ENCODE peak calls at places on chromosomes 7 and 10, in four cellular contexts. One of them, this sample, is unnamed.

GRCh38 chr7:152664636-152665035 is 11.3 kb downstream of the XRCC2 start:
- DNase-seq in heart left ventricle: no peak
- DNase-seq in brain microvascular endothelial cell: no peak
- DNase-seq in mammary epithelial cell: peak
- DNase-seq in this sample: no peak

GRCh38 chr7:70663680-70664079 is 468.3 kb upstream of the GALNT17 start:
- DNase-seq in heart left ventricle: no peak
- DNase-seq in mammary epithelial cell: no peak
- DNase-seq in brain microvascular endothelial cell: no peak
- DNase-seq in this sample: no peak

GRCh38 chr10:103868200-103868599 is 12.8 kb upstream of the SH3PXD2A start:
- DNase-seq in brain microvascular endothelial cell: no peak
- DNase-seq in mammary epithelial cell: no peak
- DNase-seq in heart left ventricle: no peak
- DNase-seq in this sample: no peak

GRCh38 chr10:3781458-3782098 is 3.4 kb downstream of the KLF6 start:
- DNase-seq in brain microvascular endothelial cell: peak
- DNase-seq in mammary epithelial cell: peak
- DNase-seq in heart left ventricle: peak
- DNase-seq in this sample: peak

GRCh38 chr10:6840766-6841165 is 260.7 kb upstream of the PRKCQ start:
- DNase-seq in mammary epithelial cell: no peak
- DNase-seq in brain microvascular endothelial cell: no peak
- DNase-seq in heart left ventricle: no peak
- DNase-seq in this sample: no peak

GRCh38 chr7:120272261-120272895 is 597 bp upstream of the KCND2 start:
- DNase-seq in brain microvascular endothelial cell: peak
- DNase-seq in mammary epithelial cell: peak
- DNase-seq in heart left ventricle: no peak
- DNase-seq in this sample: no peak

GRCh38 chr10:73139251-73139650 is 28.6 kb downstream of the ECD start:
- DNase-seq in heart left ventricle: no peak
- DNase-seq in brain microvascular endothelial cell: no peak
- DNase-seq in mammary epithelial cell: no peak
- DNase-seq in this sample: no peak

GRCh38 chr7:418636-419280 is 100.9 kb downstream of the PDGFA start:
- DNase-seq in mammary epithelial cell: no peak
- DNase-seq in brain microvascular endothelial cell: no peak
- DNase-seq in heart left ventricle: peak
- DNase-seq in this sample: no peak

GRCh38 chr7:17185690-17186070 is 112.8 kb upstream of the AHR start:
- DNase-seq in heart left ventricle: no peak
- DNase-seq in mammary epithelial cell: peak
- DNase-seq in brain microvascular endothelial cell: peak
- DNase-seq in this sample: no peak

GRCh38 chr7:37984775-37985390 is 64.4 kb downstream of the EPDR1 start:
- DNase-seq in mammary epithelial cell: no peak
- DNase-seq in heart left ventricle: no peak
- DNase-seq in brain microvascular endothelial cell: no peak
- DNase-seq in this sample: no peak

GRCh38 chr10:73991203-73991602 is 6.7 kb upstream of the VCL start:
- DNase-seq in mammary epithelial cell: no peak
- DNase-seq in brain microvascular endothelial cell: no peak
- DNase-seq in heart left ventricle: no peak
- DNase-seq in this sample: no peak

GRCh38 chr10:72058347-72058898 is 29.9 kb downstream of the SPOCK2 start:
- DNase-seq in brain microvascular endothelial cell: no peak
- DNase-seq in mammary epithelial cell: no peak
- DNase-seq in heart left ventricle: no peak
- DNase-seq in this sample: no peak

GRCh38 chr7:104951546-104951945 is 62.5 kb upstream of the KMT2E start:
- DNase-seq in mammary epithelial cell: no peak
- DNase-seq in brain microvascular endothelial cell: no peak
- DNase-seq in heart left ventricle: no peak
- DNase-seq in this sample: no peak

GRCh38 chr7:104955276-104955675 is 58.7 kb upstream of the KMT2E start:
- DNase-seq in mammary epithelial cell: no peak
- DNase-seq in brain microvascular endothelial cell: no peak
- DNase-seq in heart left ventricle: no peak
- DNase-seq in this sample: no peak

GRCh38 chr7:104950006-104950405 is 64.0 kb upstream of the KMT2E start:
- DNase-seq in brain microvascular endothelial cell: no peak
- DNase-seq in heart left ventricle: no peak
- DNase-seq in mammary epithelial cell: no peak
- DNase-seq in this sample: no peak

GRCh38 chr7:104946338-104946737 is 67.7 kb upstream of the KMT2E start:
- DNase-seq in brain microvascular endothelial cell: no peak
- DNase-seq in heart left ventricle: no peak
- DNase-seq in mammary epithelial cell: peak
- DNase-seq in this sample: no peak

DNA sequence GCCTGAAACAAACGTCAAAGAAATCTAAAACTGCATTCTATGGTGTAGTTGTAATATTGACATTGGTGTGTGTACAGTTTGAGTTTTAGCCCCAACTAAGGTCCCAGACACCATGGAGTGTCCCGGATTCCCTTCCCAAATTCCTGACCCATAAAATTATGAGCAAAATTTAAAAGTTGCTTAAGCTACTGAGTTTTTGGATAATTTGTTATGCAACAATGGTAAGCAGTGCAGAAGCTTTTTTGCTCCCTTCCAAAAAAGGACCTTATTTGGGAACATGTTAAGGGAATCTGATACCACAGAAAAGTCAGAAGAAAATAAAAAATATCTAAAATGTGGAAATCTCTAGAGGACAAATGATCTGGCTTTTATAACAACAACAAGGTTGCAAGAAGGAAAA is 63.3 kb upstream of the KMT2E start:
- DNase-seq in heart left ventricle: no peak
- DNase-seq in mammary epithelial cell: no peak
- DNase-seq in brain microvascular endothelial cell: no peak
- DNase-seq in this sample: no peak
- H3K27ac ChIP-seq in heart left ventricle: peak
- H3K27ac ChIP-seq in mammary epithelial cell: no peak
- H3K27ac ChIP-seq in brain microvascular endothelial cell: no peak
- H3K27ac ChIP-seq in this sample: no peak

DNA sequence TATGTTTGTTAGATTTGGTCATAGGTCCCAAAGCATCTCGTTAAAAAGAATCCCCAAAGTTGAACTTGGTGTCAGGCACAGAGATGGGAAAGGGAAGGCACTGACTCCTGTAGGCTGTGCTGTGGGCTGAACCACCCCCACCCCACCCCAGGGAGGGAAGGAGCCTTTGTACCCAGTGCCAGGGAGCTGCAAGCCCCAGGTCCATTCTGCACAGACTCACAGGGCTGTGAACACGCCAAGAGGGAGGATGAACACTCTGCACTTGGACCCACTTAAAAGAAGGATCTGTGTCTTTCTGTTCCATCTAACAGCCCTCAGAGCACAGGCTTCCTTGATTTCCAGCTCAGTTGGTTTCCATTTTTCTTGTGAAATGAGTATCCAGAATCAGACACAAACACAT is 85.0 kb downstream of the GRB10 start:
- DNase-seq in brain microvascular endothelial cell: no peak
- DNase-seq in mammary epithelial cell: no peak
- DNase-seq in heart left ventricle: no peak
- DNase-seq in this sample: no peak
- H3K27ac ChIP-seq in brain microvascular endothelial cell: no peak
- H3K27ac ChIP-seq in mammary epithelial cell: no peak
- H3K27ac ChIP-seq in heart left ventricle: no peak
- H3K27ac ChIP-seq in this sample: peak

DNA sequence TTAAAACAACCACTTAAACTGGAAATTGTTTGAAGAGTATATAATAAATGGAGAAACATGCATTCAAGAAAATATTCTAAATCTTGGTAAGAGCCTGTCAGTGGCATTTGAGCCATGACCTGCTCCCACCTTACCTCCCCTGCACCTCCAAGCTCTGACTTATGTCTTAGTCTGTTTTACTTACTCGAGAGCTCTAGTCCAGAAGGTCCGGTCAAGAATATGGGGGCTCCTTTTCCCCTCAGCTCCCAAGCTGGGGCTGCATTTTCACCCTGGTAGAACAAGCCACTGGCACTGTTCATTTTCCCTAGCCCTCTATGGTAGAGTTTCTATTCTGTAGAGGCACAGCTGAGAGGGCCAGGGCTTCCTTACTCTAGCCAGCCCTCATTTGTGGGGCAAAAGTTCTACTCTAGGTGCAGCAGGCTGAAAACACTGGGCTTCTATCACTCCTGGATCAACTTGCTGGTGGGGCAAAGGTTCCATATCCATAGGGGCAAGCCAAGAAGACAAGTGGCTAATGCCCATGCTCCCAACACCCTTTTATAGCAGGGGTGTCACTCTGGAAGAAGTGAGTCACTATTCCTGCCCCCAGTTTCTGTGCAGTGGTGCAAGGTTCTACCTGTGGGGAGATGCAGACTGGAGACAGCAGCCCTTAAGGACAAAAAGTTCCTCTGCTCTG is 40.6 kb downstream of the ZNF438 start:
- DNase-seq in mammary epithelial cell: no peak
- DNase-seq in heart left ventricle: no peak
- DNase-seq in brain microvascular endothelial cell: no peak
- DNase-seq in this sample: no peak
- H3K27ac ChIP-seq in mammary epithelial cell: no peak
- H3K27ac ChIP-seq in heart left ventricle: peak
- H3K27ac ChIP-seq in brain microvascular endothelial cell: no peak
- H3K27ac ChIP-seq in this sample: no peak

GRCh38 chr10:12405342-12406320 is 56.3 kb downstream of the CAMK1D start:
- DNase-seq in brain microvascular endothelial cell: no peak
- DNase-seq in heart left ventricle: no peak
- DNase-seq in mammary epithelial cell: no peak
- DNase-seq in this sample: no peak
- H3K27ac ChIP-seq in brain microvascular endothelial cell: no peak
- H3K27ac ChIP-seq in heart left ventricle: no peak
- H3K27ac ChIP-seq in mammary epithelial cell: no peak
- H3K27ac ChIP-seq in this sample: no peak

GRCh38 chr7:20164420-20165145 is 52.6 kb downstream of the MACC1 start:
- DNase-seq in mammary epithelial cell: no peak
- DNase-seq in brain microvascular endothelial cell: no peak
- DNase-seq in heart left ventricle: no peak
- DNase-seq in this sample: no peak
- H3K27ac ChIP-seq in mammary epithelial cell: no peak
- H3K27ac ChIP-seq in brain microvascular endothelial cell: no peak
- H3K27ac ChIP-seq in heart left ventricle: no peak
- H3K27ac ChIP-seq in this sample: no peak

DNA sequence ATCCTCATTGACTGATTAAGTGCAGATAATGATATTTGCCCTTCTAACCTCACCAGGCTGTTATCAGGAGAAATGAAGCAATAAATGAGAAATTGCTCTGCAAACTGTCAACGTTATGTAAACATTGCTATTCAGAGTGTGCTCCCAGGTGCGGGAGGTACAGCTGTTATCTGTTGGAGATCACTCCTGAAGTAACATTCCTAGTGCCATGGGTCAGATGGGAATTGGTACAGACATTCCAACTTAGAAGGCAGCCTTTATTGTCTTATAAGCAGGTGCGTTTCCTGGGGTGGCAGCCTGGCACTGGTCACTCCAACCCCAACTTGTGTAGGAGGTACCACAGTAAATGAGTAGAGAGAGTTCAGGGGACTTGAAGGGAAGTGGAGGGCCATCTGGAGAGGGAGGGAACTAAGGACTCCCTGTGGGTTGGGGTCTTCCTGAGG is 36.8 kb downstream of the HK1 start:
- DNase-seq in brain microvascular endothelial cell: no peak
- DNase-seq in mammary epithelial cell: no peak
- DNase-seq in heart left ventricle: no peak
- DNase-seq in this sample: no peak
- H3K27ac ChIP-seq in brain microvascular endothelial cell: no peak
- H3K27ac ChIP-seq in mammary epithelial cell: no peak
- H3K27ac ChIP-seq in heart left ventricle: no peak
- H3K27ac ChIP-seq in this sample: no peak

This sample was measured in Peyer's patch.